ENCODE peak calls at places on chromosomes 12 and 14, in ten cellular contexts. D is pons; G is PC-3; J is dorsolateral prefrontal cortex; I is fibroblast of the aortic adventitia; U is mesendoderm; X is choroid plexus epithelial cell; E is H54; R is RWPE1; P is activated CD4-positive, alpha-beta T cell treated with anti-CD3 and anti-CD28 coated beads, Interleukin-2, amount 10 ng/mL, durations not matched to agents 7 days and 5 days. Y is an unnamed sample.

GRCh38 chr14:44778562-44778961 is 183.2 kb downstream of the KLHL28 start:
- DNase-seq in D (no peak), G (peak), J (no peak), I (peak), U (peak), X (peak), E (no peak), R (no peak), P (no peak), Y (no peak)

GRCh38 chr12:58008658-58009057 is 67.3 kb downstream of the ATP23 start:
- DNase-seq in D (no peak), G (no peak), J (no peak), I (no peak), U (no peak), X (no peak), E (no peak), R (no peak), P (no peak), Y (no peak)

GRCh38 chr12:76679778-76680177 is 84.1 kb upstream of the ZDHHC17 start:
- DNase-seq in D (no peak), G (peak), J (no peak), I (peak), U (no peak), X (no peak), E (no peak), R (no peak), P (no peak), Y (no peak)

GRCh38 chr12:116319851-116320621 is 42.5 kb upstream of the MED13L start:
- DNase-seq in D (peak), G (peak), J (no peak), I (peak), U (no peak), X (peak), E (peak), R (peak), P (peak), Y (no peak)

GRCh38 chr12:93783827-93784226 is 106.7 kb downstream of the CRADD start:
- DNase-seq in D (no peak), G (no peak), J (no peak), I (no peak), U (no peak), X (no peak), E (no peak), R (no peak), P (peak), Y (no peak)

GRCh38 chr12:109510196-109510595 is 32.8 kb downstream of the UBE3B start:
- DNase-seq in D (no peak), G (no peak), J (no peak), I (no peak), U (no peak), X (no peak), E (no peak), R (no peak), P (no peak), Y (no peak)

GRCh38 chr14:105026789-105027563 is 6.1 kb upstream of the CDCA4 start:
- DNase-seq in D (no peak), G (peak), J (no peak), I (peak), U (no peak), X (peak), E (peak), R (peak), P (no peak), Y (peak)

GRCh38 chr12:132335179-132335756 is 5.9 kb upstream of the GALNT9 start:
- DNase-seq in D (no peak), G (no peak), J (no peak), I (no peak), U (no peak), X (no peak), E (no peak), R (no peak), P (no peak), Y (no peak)

GRCh38 chr14:101002738-101003137 is 99.2 kb upstream of the RTL1 start:
- DNase-seq in D (no peak), G (no peak), J (no peak), I (no peak), U (no peak), X (no peak), E (no peak), R (no peak), P (no peak), Y (no peak)

GRCh38 chr12:68792952-68793351 is 15.0 kb upstream of the MDM2 start:
- DNase-seq in D (no peak), G (peak), J (no peak), I (no peak), U (peak), X (peak), E (peak), R (peak), P (peak), Y (no peak)

GRCh38 chr14:94334837-94335236 is 11.7 kb upstream of the SERPINA6 start:
- DNase-seq in D (no peak), G (no peak), J (no peak), I (no peak), U (no peak), X (peak), E (no peak), R (peak), P (no peak), Y (no peak)

GRCh38 chr12:94211011-94211410 is 62.6 kb downstream of the PLXNC1 start:
- DNase-seq in D (no peak), G (no peak), J (no peak), I (no peak), U (no peak), X (no peak), E (no peak), R (no peak), P (no peak), Y (no peak)

GRCh38 chr12:15794836-15795235 is 5.6 kb upstream of the EPS8 start:
- DNase-seq in D (no peak), G (no peak), J (no peak), I (no peak), U (no peak), X (no peak), E (no peak), R (no peak), P (no peak), Y (no peak)